ENCODE peak calls at places on chromosomes 1 and 21, in six cellular contexts. One of them, this sample, is unnamed.

GRCh38 chr21:44550807-44551206 is 498 bp downstream of the KRTAP10-2 start:
- DNase-seq in EH: no peak
- DNase-seq in RWPE1: no peak
- DNase-seq in HEK293T: no peak
- DNase-seq in AG04450: no peak
- DNase-seq in stimulated activated CD8-positive, alpha-beta memory T cell treated with anti-CD3 and anti-CD28 coated beads, Interleukin-7, amount 100 ng/mL, for 1 hour: no peak
- DNase-seq in this sample: no peak

GRCh38 chr21:35924714-35925301 is 135.5 kb downstream of the SETD4 start:
- DNase-seq in EH: peak
- DNase-seq in RWPE1: no peak
- DNase-seq in HEK293T: no peak
- DNase-seq in AG04450: peak
- DNase-seq in stimulated activated CD8-positive, alpha-beta memory T cell treated with anti-CD3 and anti-CD28 coated beads, Interleukin-7, amount 100 ng/mL, for 1 hour: no peak
- DNase-seq in this sample: peak

GRCh38 chr1:111602302-111602701 is 17.3 kb upstream of the RAP1A start:
- DNase-seq in EH: no peak
- DNase-seq in RWPE1: no peak
- DNase-seq in HEK293T: no peak
- DNase-seq in AG04450: no peak
- DNase-seq in stimulated activated CD8-positive, alpha-beta memory T cell treated with anti-CD3 and anti-CD28 coated beads, Interleukin-7, amount 100 ng/mL, for 1 hour: no peak
- DNase-seq in this sample: no peak

GRCh38 chr1:110525250-110525597 is 6.2 kb upstream of the KCNA10 start:
- DNase-seq in EH: no peak
- DNase-seq in RWPE1: peak
- DNase-seq in HEK293T: no peak
- DNase-seq in AG04450: no peak
- DNase-seq in stimulated activated CD8-positive, alpha-beta memory T cell treated with anti-CD3 and anti-CD28 coated beads, Interleukin-7, amount 100 ng/mL, for 1 hour: no peak
- DNase-seq in this sample: no peak

GRCh38 chr1:172566196-172566997 is 33.4 kb downstream of the SUCO start:
- DNase-seq in EH: no peak
- DNase-seq in RWPE1: no peak
- DNase-seq in HEK293T: no peak
- DNase-seq in AG04450: no peak
- DNase-seq in stimulated activated CD8-positive, alpha-beta memory T cell treated with anti-CD3 and anti-CD28 coated beads, Interleukin-7, amount 100 ng/mL, for 1 hour: no peak
- DNase-seq in this sample: no peak

GRCh38 chr1:79517425-79518219 is 511.1 kb upstream of the ADGRL4 start:
- DNase-seq in EH: no peak
- DNase-seq in RWPE1: no peak
- DNase-seq in HEK293T: no peak
- DNase-seq in AG04450: no peak
- DNase-seq in stimulated activated CD8-positive, alpha-beta memory T cell treated with anti-CD3 and anti-CD28 coated beads, Interleukin-7, amount 100 ng/mL, for 1 hour: no peak
- DNase-seq in this sample: no peak

GRCh38 chr1:111182052-111182451 is 18.4 kb downstream of the DENND2D start:
- DNase-seq in EH: no peak
- DNase-seq in RWPE1: no peak
- DNase-seq in HEK293T: no peak
- DNase-seq in AG04450: no peak
- DNase-seq in stimulated activated CD8-positive, alpha-beta memory T cell treated with anti-CD3 and anti-CD28 coated beads, Interleukin-7, amount 100 ng/mL, for 1 hour: no peak
- DNase-seq in this sample: no peak

GRCh38 chr1:234608720-234609527 is 1.1 kb downstream of the IRF2BP2 start:
- DNase-seq in EH: no peak
- DNase-seq in RWPE1: no peak
- DNase-seq in HEK293T: no peak
- DNase-seq in AG04450: no peak
- DNase-seq in stimulated activated CD8-positive, alpha-beta memory T cell treated with anti-CD3 and anti-CD28 coated beads, Interleukin-7, amount 100 ng/mL, for 1 hour: no peak
- DNase-seq in this sample: no peak

GRCh38 chr1:218983433-218983832 is 190.2 kb upstream of the LYPLAL1 start:
- DNase-seq in EH: no peak
- DNase-seq in RWPE1: no peak
- DNase-seq in HEK293T: no peak
- DNase-seq in AG04450: no peak
- DNase-seq in stimulated activated CD8-positive, alpha-beta memory T cell treated with anti-CD3 and anti-CD28 coated beads, Interleukin-7, amount 100 ng/mL, for 1 hour: no peak
- DNase-seq in this sample: no peak

GRCh38 chr1:64043976-64044375 is 159.4 kb upstream of the UBE2U start:
- DNase-seq in EH: peak
- DNase-seq in RWPE1: peak
- DNase-seq in HEK293T: no peak
- DNase-seq in AG04450: no peak
- DNase-seq in stimulated activated CD8-positive, alpha-beta memory T cell treated with anti-CD3 and anti-CD28 coated beads, Interleukin-7, amount 100 ng/mL, for 1 hour: no peak
- DNase-seq in this sample: peak

GRCh38 chr1:30418426-30419245 is 304.7 kb downstream of the MATN1 start:
- DNase-seq in EH: no peak
- DNase-seq in RWPE1: no peak
- DNase-seq in HEK293T: no peak
- DNase-seq in AG04450: no peak
- DNase-seq in stimulated activated CD8-positive, alpha-beta memory T cell treated with anti-CD3 and anti-CD28 coated beads, Interleukin-7, amount 100 ng/mL, for 1 hour: no peak
- DNase-seq in this sample: no peak

GRCh38 chr1:200233393-200233792 is 176.4 kb downstream of the ZNF281 start:
- DNase-seq in EH: peak
- DNase-seq in RWPE1: peak
- DNase-seq in HEK293T: no peak
- DNase-seq in AG04450: no peak
- DNase-seq in stimulated activated CD8-positive, alpha-beta memory T cell treated with anti-CD3 and anti-CD28 coated beads, Interleukin-7, amount 100 ng/mL, for 1 hour: no peak
- DNase-seq in this sample: peak

GRCh38 chr1:109773900-109774485 is 10.3 kb upstream of the EPS8L3 start:
- DNase-seq in EH: no peak
- DNase-seq in RWPE1: no peak
- DNase-seq in HEK293T: no peak
- DNase-seq in AG04450: no peak
- DNase-seq in stimulated activated CD8-positive, alpha-beta memory T cell treated with anti-CD3 and anti-CD28 coated beads, Interleukin-7, amount 100 ng/mL, for 1 hour: no peak
- DNase-seq in this sample: no peak

GRCh38 chr1:94741510-94741909 is 78.6 kb upstream of the SLC44A3 start:
- DNase-seq in EH: no peak
- DNase-seq in RWPE1: no peak
- DNase-seq in HEK293T: no peak
- DNase-seq in AG04450: no peak
- DNase-seq in stimulated activated CD8-positive, alpha-beta memory T cell treated with anti-CD3 and anti-CD28 coated beads, Interleukin-7, amount 100 ng/mL, for 1 hour: no peak
- DNase-seq in this sample: no peak

GRCh38 chr1:59195151-59195550 is 101.7 kb upstream of the FGGY start:
- DNase-seq in EH: peak
- DNase-seq in RWPE1: no peak
- DNase-seq in HEK293T: no peak
- DNase-seq in AG04450: no peak
- DNase-seq in stimulated activated CD8-positive, alpha-beta memory T cell treated with anti-CD3 and anti-CD28 coated beads, Interleukin-7, amount 100 ng/mL, for 1 hour: no peak
- DNase-seq in this sample: peak

GRCh38 chr1:154157520-154158306 is 2.8 kb upstream of the NUP210L start:
- DNase-seq in EH: peak
- DNase-seq in RWPE1: no peak
- DNase-seq in HEK293T: no peak
- DNase-seq in AG04450: no peak
- DNase-seq in stimulated activated CD8-positive, alpha-beta memory T cell treated with anti-CD3 and anti-CD28 coated beads, Interleukin-7, amount 100 ng/mL, for 1 hour: peak
- DNase-seq in this sample: peak

GRCh38 chr1:227949341-227949921 is 1.7 kb upstream of the WNT9A start:
- DNase-seq in EH: no peak
- DNase-seq in RWPE1: no peak
- DNase-seq in HEK293T: no peak
- DNase-seq in AG04450: no peak
- DNase-seq in stimulated activated CD8-positive, alpha-beta memory T cell treated with anti-CD3 and anti-CD28 coated beads, Interleukin-7, amount 100 ng/mL, for 1 hour: no peak
- DNase-seq in this sample: no peak

GRCh38 chr21:29114765-29115164 is 15.7 kb upstream of the MAP3K7CL start:
- DNase-seq in EH: peak
- DNase-seq in RWPE1: peak
- DNase-seq in HEK293T: peak
- DNase-seq in AG04450: peak
- DNase-seq in stimulated activated CD8-positive, alpha-beta memory T cell treated with anti-CD3 and anti-CD28 coated beads, Interleukin-7, amount 100 ng/mL, for 1 hour: no peak
- DNase-seq in this sample: peak